ENCODE peak calls at places on chromosomes 5 and 9, in ten cellular contexts. A, B, C, G, P, Z, T, X, S and I are unnamed samples.

GRCh38 chr9:128007566-128008138 is 26.9 kb upstream of the EEIG1 start:
- DNase-seq in G (peak; percentile 77), C (peak; percentile 87), S (peak; percentile 83), P (no peak), X (peak; percentile 76), T (peak; percentile 50), Z (peak; percentile 61), B (peak; percentile 41), A (peak; percentile 59), I (peak; percentile 88)

GRCh38 chr9:124238546-124239140 is 19.1 kb upstream of the NEK6 start:
- DNase-seq in A (peak; percentile 6), B (no peak), X (no peak), P (no peak), S (no peak), T (no peak), C (no peak), G (no peak), Z (no peak), I (no peak)

GRCh38 chr9:130174920-130175321 is 2.7 kb downstream of the NCS1 start:
- DNase-seq in C (no peak), P (no peak), A (no peak), B (no peak), X (no peak), Z (no peak), G (no peak), T (no peak), S (no peak), I (no peak)

GRCh38 chr5:132437604-132438275 is 52.8 kb downstream of the IRF1 start:
- DNase-seq in C (peak; percentile 71), Z (no peak), P (no peak), B (no peak), G (no peak), S (peak; percentile 47), T (peak; percentile 79), X (peak; percentile 35), A (peak; percentile 84), I (peak; percentile 68)

GRCh38 chr9:22457448-22457847 is 10.8 kb downstream of the DMRTA1 start:
- DNase-seq in P (no peak), B (no peak), X (no peak), G (no peak), C (no peak), S (no peak), T (no peak), Z (no peak), A (no peak), I (no peak)

GRCh38 chr9:25205285-25205684 is 473.0 kb downstream of the TUSC1 start:
- DNase-seq in Z (no peak), S (no peak), C (no peak), G (no peak), A (no peak), B (no peak), T (no peak), X (no peak), P (no peak), I (no peak)

GRCh38 chr5:59485629-59486439 is 407.7 kb downstream of the PDE4D start:
- DNase-seq in A (no peak), S (no peak), C (no peak), G (no peak), T (peak; percentile 20), Z (no peak), B (no peak), X (no peak), P (peak; percentile 29), I (no peak)

GRCh38 chr5:140299056-140299455 is 3.8 kb downstream of the PFDN1 start:
- DNase-seq in Z (no peak), T (no peak), S (no peak), A (no peak), C (no peak), X (no peak), B (no peak), G (no peak), P (no peak), I (no peak)

GRCh38 chr9:137241490-137242328 is 622 bp downstream of the TUBB4B start:
- DNase-seq in P (no peak), T (peak; percentile 28), C (peak; percentile 62), A (peak; percentile 88), S (no peak), X (peak; percentile 51), B (no peak), Z (no peak), G (peak; percentile 52), I (peak; percentile 79)

GRCh38 chr5:56815657-56816545 is 552 bp downstream of the MAP3K1 start:
- DNase-seq in B (no peak), C (peak; percentile 49), G (peak; percentile 43), T (peak; percentile 11), Z (peak; percentile 38), A (peak; percentile 82), S (no peak), X (peak; percentile 33), P (no peak), I (peak; percentile 76)

GRCh38 chr9:446074-446699 is 231.5 kb downstream of the DOCK8 start:
- DNase-seq in G (no peak), T (no peak), A (no peak), B (no peak), X (no peak), C (no peak), S (no peak), P (no peak), Z (no peak), I (no peak)

GRCh38 chr9:129253820-129254381 is 75.8 kb upstream of the IER5L start:
- DNase-seq in S (no peak), Z (no peak), B (peak; percentile 25), P (no peak), X (no peak), A (peak; percentile 71), T (no peak), G (no peak), C (no peak), I (no peak)

GRCh38 chr5:1511651-1512540 is 11.9 kb downstream of the LPCAT1 start:
- DNase-seq in A (peak; percentile 40), S (no peak), X (peak; percentile 0), P (no peak), B (no peak), C (no peak), G (no peak), Z (peak; percentile 94), T (peak; percentile 79), I (peak; percentile 22)

GRCh38 chr5:52579391-52579790 is 208.3 kb upstream of the ITGA1 start:
- DNase-seq in A (no peak), S (no peak), G (no peak), T (no peak), X (no peak), P (no peak), Z (no peak), B (no peak), C (no peak), I (no peak)

GRCh38 chr5:76081811-76082783 is 1.1 kb upstream of the SV2C start:
- DNase-seq in C (peak; percentile 8), S (no peak), X (no peak), A (no peak), P (no peak), T (no peak), B (no peak), Z (no peak), G (no peak), I (no peak)

GRCh38 chr5:42242829-42243485 is 180.3 kb upstream of the GHR start:
- DNase-seq in X (no peak), Z (no peak), B (no peak), S (no peak), G (no peak), P (no peak), T (no peak), A (peak; percentile 39), C (no peak), I (no peak)

GRCh38 chr9:34190996-34191892 is 12.4 kb downstream of the UBAP1 start:
- DNase-seq in C (no peak), G (no peak), T (peak; percentile 34), X (no peak), A (no peak), B (no peak), S (no peak), P (peak; percentile 56), Z (no peak), I (no peak)

GRCh38 chr9:20620658-20621552 is 1.4 kb downstream of the MLLT3 start:
- DNase-seq in A (peak; percentile 65), B (peak; percentile 54), G (peak; percentile 32), C (peak; percentile 57), Z (no peak), S (peak; percentile 39), P (no peak), X (peak; percentile 27), T (no peak), I (peak; percentile 77)

GRCh38 chr5:17248999-17249634 is 31.7 kb downstream of the BASP1 start:
- DNase-seq in B (no peak), C (no peak), P (peak; percentile 91), A (no peak), G (no peak), X (no peak), Z (peak; percentile 78), S (no peak), T (peak; percentile 97), I (no peak)

GRCh38 chr5:138468133-138468965 is 3.1 kb downstream of the EGR1 start:
- DNase-seq in B (no peak), T (peak; percentile 56), G (no peak), X (no peak), S (peak; percentile 38), Z (no peak), C (no peak), A (no peak), P (no peak), I (no peak)

GRCh38 chr5:17187401-17187800 is 30.0 kb upstream of the BASP1 start:
- DNase-seq in C (no peak), A (no peak), X (no peak), S (no peak), B (no peak), Z (no peak), T (peak; percentile 19), P (no peak), G (no peak), I (no peak)